ENCODE peak calls at places on chromosomes 3 and 15, in ten cellular contexts. R is HCT116, S is PC-9, P is IMR-90, F is colonic mucosa, V is GM12878, B is esophagus muscularis mucosa, M is lung, J is mesenchymal stem cell, Q is cardiac muscle cell. A is an unnamed sample. For H3K9me3, the result is how much of the 10 kb centered on the place peaks cover.

GRCh38 chr3:51559266-51559907 is 20.9 kb downstream of the RAD54L2 start:
- DNase-seq in V (no peak), P (peak), J (peak), Q (no peak), B (no peak), R (no peak), S (no peak), F (no peak), M (no peak), A (no peak)

GRCh38 chr15:29046281-29046810 is 160.6 kb downstream of the APBA2 start:
- DNase-seq in M (no peak), S (no peak), P (no peak), B (no peak), R (no peak), F (no peak), J (no peak), Q (no peak), V (no peak), A (no peak)

GRCh38 chr15:39919740-39920509 is at the start of gene GPR176:
- DNase-seq in Q (peak), R (no peak), S (no peak), B (no peak), P (peak), F (peak), M (peak), J (peak), V (no peak), A (peak)

GRCh38 chr3:52108302-52109232 is 45.7 kb downstream of the POC1A start:
- DNase-seq in Q (peak), F (no peak), R (no peak), M (no peak), S (no peak), P (no peak), B (no peak), J (peak), V (no peak), A (no peak)

GRCh38 chr3:39467394-39468107 is at the start of gene MOBP:
- DNase-seq in R (no peak), B (no peak), V (no peak), S (no peak), F (no peak), Q (no peak), J (no peak), P (no peak), M (no peak), A (no peak)

GRCh38 chr3:50340404-50341329 is at the start of gene RASSF1:
- DNase-seq in B (no peak), R (no peak), S (no peak), P (no peak), V (no peak), Q (no peak), F (peak), J (no peak), M (peak), A (peak)

GRCh38 chr15:93265046-93265658 is 176.1 kb upstream of the RGMA start:
- DNase-seq in V (no peak), B (no peak), S (no peak), P (no peak), J (no peak), F (no peak), R (no peak), Q (no peak), M (no peak), A (no peak)

GRCh38 chr15:96431787-96432186 is 101.3 kb downstream of the NR2F2 start:
- DNase-seq in P (no peak), B (no peak), M (no peak), S (no peak), R (no peak), J (no peak), V (no peak), F (no peak), Q (no peak), A (no peak)

GRCh38 chr3:142787719-142788118 is 63.9 kb downstream of the TRPC1 start:
- DNase-seq in P (no peak), M (no peak), R (no peak), J (no peak), Q (no peak), V (no peak), B (no peak), S (no peak), F (no peak), A (no peak)

GRCh38 chr3:49883992-49884391 is 14.3 kb upstream of the CAMKV start:
- DNase-seq in R (no peak), S (no peak), P (no peak), M (no peak), B (no peak), Q (no peak), J (no peak), F (no peak), V (no peak), A (no peak)

GRCh38 chr3:23202921-23203650 is at the start of gene UBE2E2:
- DNase-seq in J (peak), Q (peak), B (no peak), R (no peak), F (peak), S (no peak), V (no peak), M (peak), P (peak), A (peak)

GRCh38 chr3:50604628-50605588 is 6.7 kb downstream of the CISH start:
- DNase-seq in Q (no peak), S (peak), R (no peak), B (no peak), M (no peak), J (no peak), P (no peak), F (no peak), V (no peak), A (no peak)

GRCh38 chr15:74907277-74907870 is 723 bp upstream of the FAM219B start:
- DNase-seq in J (no peak), Q (peak), F (no peak), R (no peak), V (no peak), B (no peak), S (no peak), P (no peak), M (no peak), A (no peak)

GRCh38 chr3:108410531-108410984 is 99.8 kb downstream of the MYH15 start:
- DNase-seq in F (no peak), V (no peak), M (peak), J (no peak), Q (no peak), B (no peak), S (no peak), R (no peak), P (no peak), A (no peak)

GRCh38 chr15:59996498-59997041 is 7.5 kb upstream of the FOXB1 start:
- DNase-seq in F (peak), P (no peak), R (no peak), S (no peak), M (no peak), Q (no peak), V (no peak), J (no peak), B (no peak), A (no peak)

GRCh38 chr3:62319570-62320243 is 53.6 kb downstream of the FEZF2 start:
- DNase-seq in R (no peak), P (no peak), V (no peak), J (no peak), F (no peak), S (no peak), M (no peak), Q (no peak), B (no peak), A (no peak)

GRCh38 chr15:28273468-28273867 is 48.5 kb downstream of the HERC2 start:
- DNase-seq in R (no peak), Q (peak), F (no peak), M (no peak), J (peak), B (no peak), P (peak), S (no peak), V (no peak), A (no peak)

GRCh38 chr15:63497642-63498100 is 6.7 kb upstream of the USP3 start:
- DNase-seq in S (no peak), Q (no peak), J (peak), M (peak), B (no peak), F (no peak), P (no peak), R (no peak), V (no peak), A (peak)

GRCh38 chr3:50268703-50269451 is at the start of gene SEMA3B:
- DNase-seq in P (no peak), V (no peak), S (peak), Q (no peak), M (peak), R (no peak), F (peak), J (no peak), B (no peak), A (no peak)

GRCh38 chr3:15470261-15470660 is 42.9 kb downstream of the EAF1 start:
- DNase-seq in M (no peak), S (no peak), V (no peak), B (no peak), P (no peak), F (no peak), Q (no peak), R (no peak), J (no peak), A (no peak)

GRCh38 chr3:46119709-46120498 is 88.2 kb downstream of the CCR1 start:
- DNase-seq in S (no peak), P (no peak), B (no peak), Q (no peak), V (no peak), R (no peak), J (no peak), F (no peak), M (no peak), A (no peak)

GRCh38 chr15:66622677-66623076 is 56.9 kb upstream of the LCTL start:
- DNase-seq in F (peak), V (no peak), M (no peak), B (no peak), J (no peak), Q (no peak), P (no peak), S (no peak), R (no peak), A (no peak)

GRCh38 chr3:2061360-2061759 is 37.3 kb upstream of the CNTN4 start:
- DNase-seq in Q (no peak), F (no peak), M (no peak), R (no peak), B (no peak), V (no peak), J (no peak), P (no peak), S (no peak), A (no peak)
- H3K9me3 ChIP-seq in Q (under half), F (under half), M (under half), R (under half), B (under half), V (under half), J (under half), P (under half), S (under half), A (under half)

GRCh38 chr3:42906905-42907183 is 902 bp downstream of the ZNF662 start:
- DNase-seq in F (no peak), P (no peak), Q (no peak), J (no peak), R (no peak), S (no peak), V (no peak), M (no peak), B (no peak), A (no peak)
- H3K9me3 ChIP-seq in F (under half), P (under half), Q (under half), J (under half), R (under half), S (under half), V (under half), M (under half), B (under half), A (under half)

GRCh38 chr3:129892486-129892856 is 1.0 kb downstream of the TMCC1 start:
- DNase-seq in M (peak), F (peak), R (no peak), B (no peak), V (no peak), J (no peak), S (no peak), Q (peak), P (no peak), A (no peak)

GRCh38 chr3:129893616-129894070 is at the start of gene TMCC1:
- DNase-seq in M (peak), S (peak), B (peak), Q (peak), V (peak), F (peak), R (peak), P (peak), J (peak), A (peak)

GRCh38 chr3:129892857-129893615 is 475 bp downstream of the TMCC1 start:
- DNase-seq in S (peak), F (peak), V (peak), R (no peak), M (peak), J (peak), Q (peak), P (no peak), B (peak), A (no peak)

DNA sequence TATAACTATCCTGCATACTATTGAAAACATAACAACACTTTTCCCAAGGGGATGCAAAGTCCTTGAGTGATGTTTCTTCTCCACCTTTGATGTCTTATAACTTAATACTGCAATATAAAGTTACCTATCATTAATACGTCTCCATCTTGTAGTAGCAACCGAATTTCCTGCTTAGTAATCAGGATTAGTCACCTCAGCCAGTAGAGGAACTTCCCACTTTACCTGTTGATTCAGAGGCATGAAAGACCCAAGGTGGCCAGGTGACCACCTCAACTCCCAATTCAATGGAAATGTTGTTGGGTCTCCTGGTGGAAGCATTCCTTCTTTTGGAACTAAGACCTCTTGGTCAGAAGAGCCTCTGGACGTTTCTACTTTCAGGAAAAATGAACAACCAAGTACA is 3.5 kb upstream of the TMCC1 start:
- DNase-seq in V (no peak), J (no peak), R (no peak), P (no peak), Q (no peak), F (no peak), M (no peak), S (no peak), B (no peak), A (no peak)
- H3K9me3 ChIP-seq in V (under half), J (under half), R (under half), P (under half), Q (under half), F (under half), M (under half), S (under half), B (under half), A (under half)

GRCh38 chr15:26294062-26294689 is 431.0 kb upstream of the ATP10A start:
- DNase-seq in S (no peak), V (no peak), M (no peak), J (no peak), Q (peak), R (no peak), P (no peak), F (no peak), B (no peak), A (no peak)
- H3K9me3 ChIP-seq in S (under half), V (under half), M (under half), J (under half), Q (under half), R (under half), P (under half), F (under half), B (under half), A (under half)

GRCh38 chr3:124296416-124296815 is 304.5 kb upstream of the ROPN1 start:
- DNase-seq in B (peak), R (no peak), Q (no peak), V (no peak), S (no peak), P (no peak), F (no peak), M (no peak), J (no peak), A (no peak)

GRCh38 chr3:124288996-124289395 is 297.1 kb upstream of the ROPN1 start:
- DNase-seq in Q (no peak), M (no peak), R (no peak), J (no peak), S (no peak), B (no peak), V (no peak), F (no peak), P (no peak), A (no peak)

GRCh38 chr3:124295358-124295757 is 303.4 kb upstream of the ROPN1 start:
- DNase-seq in V (no peak), M (no peak), P (no peak), Q (no peak), F (no peak), S (no peak), R (no peak), B (no peak), J (no peak), A (no peak)

GRCh38 chr3:124292329-124292728 is 300.4 kb upstream of the ROPN1 start:
- DNase-seq in Q (no peak), R (no peak), P (no peak), M (no peak), F (peak), V (no peak), S (no peak), J (no peak), B (peak), A (no peak)

DNA sequence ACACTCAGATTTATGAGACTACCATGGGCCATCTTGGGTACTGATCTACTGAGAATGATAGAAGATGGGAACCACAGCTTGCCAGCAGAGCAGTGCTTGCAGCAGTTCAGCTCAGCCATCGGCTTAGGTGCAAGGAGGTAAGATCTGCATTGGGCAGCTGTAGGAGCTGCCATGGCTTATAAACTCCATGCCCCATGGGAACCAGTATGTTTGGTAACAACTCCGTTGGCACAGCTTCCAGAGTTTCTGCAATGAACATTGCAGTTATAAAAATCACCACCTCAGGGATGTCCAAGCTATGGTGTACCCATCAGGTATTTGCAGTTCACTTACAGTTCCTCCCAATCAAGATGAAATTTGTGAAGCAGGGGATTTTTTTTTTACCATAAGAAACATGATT is 299.1 kb upstream of the ROPN1 start:
- DNase-seq in M (no peak), Q (no peak), J (no peak), V (no peak), F (no peak), S (no peak), P (no peak), R (no peak), B (peak), A (no peak)
- H3K9me3 ChIP-seq in M (under half), Q (under half), J (under half), V (under half), F (under half), S (under half), P (under half), R (under half), B (under half), A (under half)

DNA sequence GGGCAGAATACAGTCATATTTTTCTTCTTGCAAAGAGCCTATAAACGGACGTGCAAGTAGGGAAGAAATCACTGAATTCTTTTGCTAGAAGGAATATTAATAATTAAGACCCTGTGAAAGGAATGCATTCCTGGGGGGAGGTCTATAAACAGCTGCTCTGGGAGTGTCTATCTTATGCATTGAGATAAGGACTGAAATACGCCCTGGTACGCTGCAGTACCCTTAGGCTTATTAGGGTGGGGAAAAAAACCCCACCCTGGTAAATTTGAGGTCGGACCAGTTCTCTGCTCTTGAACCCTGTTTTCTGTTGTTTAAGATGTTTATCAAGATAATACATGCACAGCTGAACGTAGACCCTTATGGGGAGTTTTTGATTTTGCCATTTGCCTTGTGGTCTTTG is 100.0 kb upstream of the KBTBD8 start:
- DNase-seq in J (no peak), M (no peak), F (no peak), V (no peak), Q (no peak), S (no peak), B (no peak), R (no peak), P (no peak), A (no peak)
- H3K9me3 ChIP-seq in J (under half), M (under half), F (under half), V (under half), Q (under half), S (under half), B (under half), R (under half), P (under half), A (under half)

DNA sequence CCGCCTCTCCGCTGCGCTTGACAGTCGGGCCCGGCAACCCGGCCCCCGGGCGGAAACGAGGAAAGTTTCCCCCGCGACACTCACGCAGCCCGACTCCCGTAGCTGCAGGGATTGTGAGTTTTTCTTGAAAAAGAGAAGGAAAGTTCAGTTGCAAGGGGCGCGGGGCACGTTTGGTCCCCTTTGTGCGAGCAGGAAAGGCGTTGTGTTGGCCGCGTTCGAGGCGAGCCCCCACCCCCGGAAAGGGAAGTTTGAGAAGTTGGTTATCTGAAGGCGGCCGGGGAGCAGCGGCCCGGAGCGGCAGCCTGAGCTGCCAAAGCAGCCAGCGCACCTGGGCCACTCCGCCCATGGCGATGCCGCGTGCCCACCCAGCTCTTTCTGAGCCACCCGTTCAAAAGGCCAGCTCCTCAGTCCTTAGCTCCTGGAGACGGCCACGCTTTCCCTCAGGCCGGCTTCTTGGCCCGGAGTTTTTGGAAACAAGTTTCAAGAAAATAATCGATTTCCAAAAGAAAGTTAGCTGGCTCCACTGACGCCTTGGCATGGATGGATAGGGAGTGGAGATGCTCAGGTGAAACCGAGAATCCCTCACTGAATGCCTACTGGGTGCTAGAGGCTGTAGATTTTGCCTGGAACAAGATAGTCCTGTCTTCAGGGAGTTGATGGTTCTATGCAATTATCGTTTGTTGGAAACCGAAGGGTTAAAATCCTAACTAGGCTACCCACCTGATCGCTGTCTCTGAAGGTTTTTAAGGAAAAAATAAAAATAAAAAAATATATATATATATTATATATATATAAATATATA is 832 bp downstream of the TGFBR2 start:
- DNase-seq in R (no peak), J (peak), P (no peak), Q (peak), F (peak), M (peak), V (no peak), B (peak), S (no peak), A (peak)
- H3K9me3 ChIP-seq in R (under half), J (under half), P (under half), Q (under half), F (under half), M (under half), V (under half), B (under half), S (under half), A (under half)

GRCh38 chr3:100449214-100449613 is 43.2 kb upstream of the TMEM45A start:
- DNase-seq in P (no peak), F (no peak), R (no peak), V (no peak), J (no peak), M (no peak), B (no peak), Q (no peak), S (no peak), A (no peak)

GRCh38 chr3:100443690-100444089 is 42.4 kb downstream of the LNP1 start:
- DNase-seq in M (no peak), V (no peak), Q (no peak), J (no peak), R (no peak), S (no peak), P (no peak), B (no peak), F (no peak), A (no peak)

DNA sequence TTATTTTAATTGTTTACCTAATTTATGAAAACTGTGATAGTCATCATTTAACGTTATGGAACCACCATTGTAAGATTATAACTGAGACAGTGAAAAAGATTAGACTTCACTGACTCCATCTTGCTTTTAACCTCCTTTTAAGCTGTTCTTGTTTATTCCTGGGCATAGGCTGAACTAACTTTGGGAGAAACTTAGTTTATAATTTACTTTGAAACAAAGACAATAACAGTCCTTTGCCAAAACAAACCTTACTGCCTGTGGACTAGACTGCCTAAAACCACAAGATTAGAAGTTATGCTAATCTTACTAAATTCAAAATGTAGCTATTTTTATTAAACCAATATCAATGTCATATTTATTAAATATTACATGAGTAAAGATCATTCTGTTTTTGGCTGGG is 44.3 kb upstream of the TMEM45A start:
- DNase-seq in J (no peak), V (no peak), P (no peak), M (no peak), S (no peak), B (no peak), F (no peak), R (no peak), Q (no peak), A (no peak)
- H3K9me3 ChIP-seq in J (under half), V (under half), P (under half), M (under half), S (under half), B (under half), F (under half), R (under half), Q (under half), A (under half)